ENCODE peak calls at places on chromosomes 7 and 10, in six cellular contexts. One of them, this sample, is unnamed.

GRCh38 chr7:98395951-98396350 is 4.9 kb downstream of the BAIAP2L1 start:
- DNase-seq in KG1: no peak
- DNase-seq in stimulated activated CD4-positive, alpha-beta T cell treated with anti-CD3 and anti-CD28 coated beads, Interleukin-2, amount 100 ng/mL, for 24 hours: no peak
- DNase-seq in activated naive CD4-positive, alpha-beta T cell treated with anti-CD3 and anti-CD28 coated beads, Interleukin-2, amount 50 U/mL, for 72 hours: no peak
- DNase-seq in LoVo: no peak
- DNase-seq in endothelial cell: no peak
- DNase-seq in this sample: no peak

GRCh38 chr7:6551016-6551511 is at the start of gene GRID2IP:
- DNase-seq in KG1: no peak
- DNase-seq in stimulated activated CD4-positive, alpha-beta T cell treated with anti-CD3 and anti-CD28 coated beads, Interleukin-2, amount 100 ng/mL, for 24 hours: no peak
- DNase-seq in activated naive CD4-positive, alpha-beta T cell treated with anti-CD3 and anti-CD28 coated beads, Interleukin-2, amount 50 U/mL, for 72 hours: no peak
- DNase-seq in LoVo: no peak
- DNase-seq in endothelial cell: no peak
- DNase-seq in this sample: no peak

GRCh38 chr10:108515821-108516220 is 1351.3 kb upstream of the SORCS1 start:
- DNase-seq in KG1: no peak
- DNase-seq in stimulated activated CD4-positive, alpha-beta T cell treated with anti-CD3 and anti-CD28 coated beads, Interleukin-2, amount 100 ng/mL, for 24 hours: no peak
- DNase-seq in activated naive CD4-positive, alpha-beta T cell treated with anti-CD3 and anti-CD28 coated beads, Interleukin-2, amount 50 U/mL, for 72 hours: no peak
- DNase-seq in LoVo: no peak
- DNase-seq in endothelial cell: no peak
- DNase-seq in this sample: no peak

GRCh38 chr10:44011603-44011981 is 362.9 kb upstream of the ZNF32 start:
- DNase-seq in KG1: no peak
- DNase-seq in stimulated activated CD4-positive, alpha-beta T cell treated with anti-CD3 and anti-CD28 coated beads, Interleukin-2, amount 100 ng/mL, for 24 hours: no peak
- DNase-seq in activated naive CD4-positive, alpha-beta T cell treated with anti-CD3 and anti-CD28 coated beads, Interleukin-2, amount 50 U/mL, for 72 hours: no peak
- DNase-seq in LoVo: no peak
- DNase-seq in endothelial cell: no peak
- DNase-seq in this sample: no peak

GRCh38 chr10:31656820-31657470 is 271.7 kb downstream of the ARHGAP12 start:
- DNase-seq in KG1: no peak
- DNase-seq in stimulated activated CD4-positive, alpha-beta T cell treated with anti-CD3 and anti-CD28 coated beads, Interleukin-2, amount 100 ng/mL, for 24 hours: no peak
- DNase-seq in activated naive CD4-positive, alpha-beta T cell treated with anti-CD3 and anti-CD28 coated beads, Interleukin-2, amount 50 U/mL, for 72 hours: no peak
- DNase-seq in LoVo: no peak
- DNase-seq in endothelial cell: no peak
- DNase-seq in this sample: no peak

GRCh38 chr7:142636751-142637150 is 112.5 kb upstream of the PRSS1 start:
- DNase-seq in KG1: no peak
- DNase-seq in stimulated activated CD4-positive, alpha-beta T cell treated with anti-CD3 and anti-CD28 coated beads, Interleukin-2, amount 100 ng/mL, for 24 hours: peak
- DNase-seq in activated naive CD4-positive, alpha-beta T cell treated with anti-CD3 and anti-CD28 coated beads, Interleukin-2, amount 50 U/mL, for 72 hours: no peak
- DNase-seq in LoVo: no peak
- DNase-seq in endothelial cell: no peak
- DNase-seq in this sample: no peak

GRCh38 chr7:129771928-129772479 is 160.5 kb downstream of the NRF1 start:
- DNase-seq in KG1: no peak
- DNase-seq in stimulated activated CD4-positive, alpha-beta T cell treated with anti-CD3 and anti-CD28 coated beads, Interleukin-2, amount 100 ng/mL, for 24 hours: no peak
- DNase-seq in activated naive CD4-positive, alpha-beta T cell treated with anti-CD3 and anti-CD28 coated beads, Interleukin-2, amount 50 U/mL, for 72 hours: no peak
- DNase-seq in LoVo: no peak
- DNase-seq in endothelial cell: no peak
- DNase-seq in this sample: no peak

GRCh38 chr10:66925896-66926719 is at the start of gene LRRTM3:
- DNase-seq in KG1: peak
- DNase-seq in stimulated activated CD4-positive, alpha-beta T cell treated with anti-CD3 and anti-CD28 coated beads, Interleukin-2, amount 100 ng/mL, for 24 hours: peak
- DNase-seq in activated naive CD4-positive, alpha-beta T cell treated with anti-CD3 and anti-CD28 coated beads, Interleukin-2, amount 50 U/mL, for 72 hours: peak
- DNase-seq in LoVo: peak
- DNase-seq in endothelial cell: peak
- DNase-seq in this sample: peak

GRCh38 chr10:77165445-77166316 is 471.9 kb downstream of the KCNMA1 start:
- DNase-seq in KG1: peak
- DNase-seq in stimulated activated CD4-positive, alpha-beta T cell treated with anti-CD3 and anti-CD28 coated beads, Interleukin-2, amount 100 ng/mL, for 24 hours: peak
- DNase-seq in activated naive CD4-positive, alpha-beta T cell treated with anti-CD3 and anti-CD28 coated beads, Interleukin-2, amount 50 U/mL, for 72 hours: peak
- DNase-seq in LoVo: peak
- DNase-seq in endothelial cell: peak
- DNase-seq in this sample: no peak